ENCODE peak calls at places on chromosome 22, in eight cellular contexts. One of them, this sample, is unnamed.

GRCh38 chr22:23796461-23796860 is 9.7 kb downstream of the SMARCB1 start:
- DNase-seq in astrocyte of the spinal cord: no peak
- DNase-seq in left ventricle myocardium superior: no peak
- DNase-seq in aorta: peak
- DNase-seq in C1 segment of cervical spinal cord: no peak
- DNase-seq in AG09309: peak
- DNase-seq in GM20000: no peak
- DNase-seq in stimulated activated CD8-positive, alpha-beta memory T cell treated with anti-CD3 and anti-CD28 coated beads, Interleukin-7, amount 100 ng/mL, for 24 hours: no peak
- DNase-seq in this sample: no peak

GRCh38 chr22:19820880-19821522 is 33.7 kb downstream of the GNB1L start:
- DNase-seq in AG09309: no peak
- DNase-seq in aorta: no peak
- DNase-seq in stimulated activated CD8-positive, alpha-beta memory T cell treated with anti-CD3 and anti-CD28 coated beads, Interleukin-7, amount 100 ng/mL, for 24 hours: no peak
- DNase-seq in left ventricle myocardium superior: no peak
- DNase-seq in GM20000: no peak
- DNase-seq in C1 segment of cervical spinal cord: no peak
- DNase-seq in astrocyte of the spinal cord: no peak
- DNase-seq in this sample: no peak

GRCh38 chr22:43507235-43507634 is 95.4 kb downstream of the MPPED1 start:
- DNase-seq in aorta: no peak
- DNase-seq in AG09309: no peak
- DNase-seq in astrocyte of the spinal cord: no peak
- DNase-seq in C1 segment of cervical spinal cord: no peak
- DNase-seq in GM20000: no peak
- DNase-seq in left ventricle myocardium superior: no peak
- DNase-seq in stimulated activated CD8-positive, alpha-beta memory T cell treated with anti-CD3 and anti-CD28 coated beads, Interleukin-7, amount 100 ng/mL, for 24 hours: no peak
- DNase-seq in this sample: no peak

GRCh38 chr22:27748355-27749168 is 53.0 kb downstream of the MN1 start:
- DNase-seq in C1 segment of cervical spinal cord: no peak
- DNase-seq in AG09309: peak
- DNase-seq in aorta: no peak
- DNase-seq in GM20000: no peak
- DNase-seq in stimulated activated CD8-positive, alpha-beta memory T cell treated with anti-CD3 and anti-CD28 coated beads, Interleukin-7, amount 100 ng/mL, for 24 hours: no peak
- DNase-seq in astrocyte of the spinal cord: peak
- DNase-seq in left ventricle myocardium superior: no peak
- DNase-seq in this sample: no peak

GRCh38 chr22:20777420-20778177 is 3.7 kb downstream of the SERPIND1 start:
- DNase-seq in astrocyte of the spinal cord: peak
- DNase-seq in left ventricle myocardium superior: no peak
- DNase-seq in stimulated activated CD8-positive, alpha-beta memory T cell treated with anti-CD3 and anti-CD28 coated beads, Interleukin-7, amount 100 ng/mL, for 24 hours: no peak
- DNase-seq in GM20000: no peak
- DNase-seq in AG09309: peak
- DNase-seq in aorta: no peak
- DNase-seq in C1 segment of cervical spinal cord: no peak
- DNase-seq in this sample: peak

GRCh38 chr22:44618400-44618799 is 83.6 kb upstream of the PRR5 start:
- DNase-seq in C1 segment of cervical spinal cord: no peak
- DNase-seq in astrocyte of the spinal cord: no peak
- DNase-seq in stimulated activated CD8-positive, alpha-beta memory T cell treated with anti-CD3 and anti-CD28 coated beads, Interleukin-7, amount 100 ng/mL, for 24 hours: no peak
- DNase-seq in AG09309: no peak
- DNase-seq in GM20000: no peak
- DNase-seq in aorta: no peak
- DNase-seq in left ventricle myocardium superior: no peak
- DNase-seq in this sample: no peak

GRCh38 chr22:47281126-47282106 is 519.0 kb downstream of the TBC1D22A start:
- DNase-seq in astrocyte of the spinal cord: peak
- DNase-seq in stimulated activated CD8-positive, alpha-beta memory T cell treated with anti-CD3 and anti-CD28 coated beads, Interleukin-7, amount 100 ng/mL, for 24 hours: no peak
- DNase-seq in aorta: no peak
- DNase-seq in C1 segment of cervical spinal cord: no peak
- DNase-seq in AG09309: peak
- DNase-seq in GM20000: no peak
- DNase-seq in left ventricle myocardium superior: no peak
- DNase-seq in this sample: no peak

GRCh38 chr22:49942565-49943404 is 17.8 kb upstream of the PIM3 start:
- DNase-seq in GM20000: no peak
- DNase-seq in left ventricle myocardium superior: no peak
- DNase-seq in C1 segment of cervical spinal cord: no peak
- DNase-seq in AG09309: no peak
- DNase-seq in aorta: no peak
- DNase-seq in astrocyte of the spinal cord: no peak
- DNase-seq in stimulated activated CD8-positive, alpha-beta memory T cell treated with anti-CD3 and anti-CD28 coated beads, Interleukin-7, amount 100 ng/mL, for 24 hours: no peak
- DNase-seq in this sample: no peak

GRCh38 chr22:32803020-32803758 is 1.7 kb downstream of the TIMP3 start:
- DNase-seq in left ventricle myocardium superior: peak
- DNase-seq in AG09309: no peak
- DNase-seq in astrocyte of the spinal cord: peak
- DNase-seq in C1 segment of cervical spinal cord: no peak
- DNase-seq in aorta: no peak
- DNase-seq in GM20000: no peak
- DNase-seq in stimulated activated CD8-positive, alpha-beta memory T cell treated with anti-CD3 and anti-CD28 coated beads, Interleukin-7, amount 100 ng/mL, for 24 hours: no peak
- DNase-seq in this sample: no peak

GRCh38 chr22:50481440-50482106 is at the start of gene ADM2:
- DNase-seq in GM20000: peak
- DNase-seq in AG09309: no peak
- DNase-seq in astrocyte of the spinal cord: no peak
- DNase-seq in stimulated activated CD8-positive, alpha-beta memory T cell treated with anti-CD3 and anti-CD28 coated beads, Interleukin-7, amount 100 ng/mL, for 24 hours: no peak
- DNase-seq in left ventricle myocardium superior: peak
- DNase-seq in C1 segment of cervical spinal cord: no peak
- DNase-seq in aorta: peak
- DNase-seq in this sample: no peak

GRCh38 chr22:41290262-41291221 is 4.6 kb upstream of the RANGAP1 start:
- DNase-seq in aorta: no peak
- DNase-seq in C1 segment of cervical spinal cord: no peak
- DNase-seq in GM20000: no peak
- DNase-seq in left ventricle myocardium superior: no peak
- DNase-seq in stimulated activated CD8-positive, alpha-beta memory T cell treated with anti-CD3 and anti-CD28 coated beads, Interleukin-7, amount 100 ng/mL, for 24 hours: no peak
- DNase-seq in astrocyte of the spinal cord: peak
- DNase-seq in AG09309: peak
- DNase-seq in this sample: no peak

GRCh38 chr22:46416537-46417267 is 81.2 kb downstream of the TRMU start:
- DNase-seq in stimulated activated CD8-positive, alpha-beta memory T cell treated with anti-CD3 and anti-CD28 coated beads, Interleukin-7, amount 100 ng/mL, for 24 hours: no peak
- DNase-seq in GM20000: no peak
- DNase-seq in left ventricle myocardium superior: no peak
- DNase-seq in astrocyte of the spinal cord: peak
- DNase-seq in aorta: no peak
- DNase-seq in C1 segment of cervical spinal cord: no peak
- DNase-seq in AG09309: no peak
- DNase-seq in this sample: no peak

GRCh38 chr22:19723165-19723989 is at the start of gene GP1BB:
- DNase-seq in C1 segment of cervical spinal cord: no peak
- DNase-seq in left ventricle myocardium superior: peak
- DNase-seq in AG09309: no peak
- DNase-seq in GM20000: peak
- DNase-seq in stimulated activated CD8-positive, alpha-beta memory T cell treated with anti-CD3 and anti-CD28 coated beads, Interleukin-7, amount 100 ng/mL, for 24 hours: no peak
- DNase-seq in astrocyte of the spinal cord: peak
- DNase-seq in aorta: no peak
- DNase-seq in this sample: no peak

GRCh38 chr22:43220625-43221380 is 33.9 kb upstream of the TTLL12 start:
- DNase-seq in astrocyte of the spinal cord: no peak
- DNase-seq in stimulated activated CD8-positive, alpha-beta memory T cell treated with anti-CD3 and anti-CD28 coated beads, Interleukin-7, amount 100 ng/mL, for 24 hours: no peak
- DNase-seq in C1 segment of cervical spinal cord: no peak
- DNase-seq in GM20000: no peak
- DNase-seq in aorta: no peak
- DNase-seq in left ventricle myocardium superior: no peak
- DNase-seq in AG09309: no peak
- DNase-seq in this sample: no peak

GRCh38 chr22:22130956-22131355 is 113.6 kb upstream of the VPREB1 start:
- DNase-seq in astrocyte of the spinal cord: no peak
- DNase-seq in aorta: no peak
- DNase-seq in AG09309: no peak
- DNase-seq in C1 segment of cervical spinal cord: no peak
- DNase-seq in stimulated activated CD8-positive, alpha-beta memory T cell treated with anti-CD3 and anti-CD28 coated beads, Interleukin-7, amount 100 ng/mL, for 24 hours: no peak
- DNase-seq in GM20000: no peak
- DNase-seq in left ventricle myocardium superior: no peak
- DNase-seq in this sample: no peak

GRCh38 chr22:50206599-50206998 is 5.8 kb downstream of the SELENOO start:
- DNase-seq in AG09309: no peak
- DNase-seq in aorta: peak
- DNase-seq in stimulated activated CD8-positive, alpha-beta memory T cell treated with anti-CD3 and anti-CD28 coated beads, Interleukin-7, amount 100 ng/mL, for 24 hours: no peak
- DNase-seq in GM20000: no peak
- DNase-seq in left ventricle myocardium superior: peak
- DNase-seq in C1 segment of cervical spinal cord: peak
- DNase-seq in astrocyte of the spinal cord: no peak
- DNase-seq in this sample: no peak

GRCh38 chr22:42856179-42856864 is 751 bp downstream of the ARFGAP3 start:
- DNase-seq in astrocyte of the spinal cord: no peak
- DNase-seq in GM20000: no peak
- DNase-seq in aorta: peak
- DNase-seq in AG09309: no peak
- DNase-seq in stimulated activated CD8-positive, alpha-beta memory T cell treated with anti-CD3 and anti-CD28 coated beads, Interleukin-7, amount 100 ng/mL, for 24 hours: peak
- DNase-seq in C1 segment of cervical spinal cord: no peak
- DNase-seq in left ventricle myocardium superior: peak
- DNase-seq in this sample: no peak

GRCh38 chr22:25062378-25063095 is 110.0 kb downstream of the KIAA1671 start:
- DNase-seq in stimulated activated CD8-positive, alpha-beta memory T cell treated with anti-CD3 and anti-CD28 coated beads, Interleukin-7, amount 100 ng/mL, for 24 hours: peak
- DNase-seq in left ventricle myocardium superior: no peak
- DNase-seq in GM20000: no peak
- DNase-seq in astrocyte of the spinal cord: no peak
- DNase-seq in aorta: peak
- DNase-seq in AG09309: no peak
- DNase-seq in C1 segment of cervical spinal cord: no peak
- DNase-seq in this sample: no peak

GRCh38 chr22:43449205-43449830 is 37.5 kb downstream of the MPPED1 start:
- DNase-seq in GM20000: no peak
- DNase-seq in aorta: no peak
- DNase-seq in left ventricle myocardium superior: no peak
- DNase-seq in astrocyte of the spinal cord: no peak
- DNase-seq in stimulated activated CD8-positive, alpha-beta memory T cell treated with anti-CD3 and anti-CD28 coated beads, Interleukin-7, amount 100 ng/mL, for 24 hours: no peak
- DNase-seq in AG09309: no peak
- DNase-seq in C1 segment of cervical spinal cord: no peak
- DNase-seq in this sample: no peak

GRCh38 chr22:22228921-22229320 is 15.7 kb upstream of the VPREB1 start:
- DNase-seq in GM20000: no peak
- DNase-seq in stimulated activated CD8-positive, alpha-beta memory T cell treated with anti-CD3 and anti-CD28 coated beads, Interleukin-7, amount 100 ng/mL, for 24 hours: no peak
- DNase-seq in C1 segment of cervical spinal cord: no peak
- DNase-seq in astrocyte of the spinal cord: no peak
- DNase-seq in aorta: no peak
- DNase-seq in AG09309: no peak
- DNase-seq in left ventricle myocardium superior: no peak
- DNase-seq in this sample: no peak

GRCh38 chr22:48332438-48333322 is 1495.0 kb downstream of the BRD1 start:
- DNase-seq in astrocyte of the spinal cord: no peak
- DNase-seq in left ventricle myocardium superior: no peak
- DNase-seq in AG09309: no peak
- DNase-seq in stimulated activated CD8-positive, alpha-beta memory T cell treated with anti-CD3 and anti-CD28 coated beads, Interleukin-7, amount 100 ng/mL, for 24 hours: no peak
- DNase-seq in C1 segment of cervical spinal cord: no peak
- DNase-seq in aorta: no peak
- DNase-seq in GM20000: no peak
- DNase-seq in this sample: no peak

GRCh38 chr22:36740716-36741115 is 35.2 kb downstream of the IFT27 start:
- DNase-seq in C1 segment of cervical spinal cord: no peak
- DNase-seq in astrocyte of the spinal cord: no peak
- DNase-seq in left ventricle myocardium superior: no peak
- DNase-seq in aorta: no peak
- DNase-seq in stimulated activated CD8-positive, alpha-beta memory T cell treated with anti-CD3 and anti-CD28 coated beads, Interleukin-7, amount 100 ng/mL, for 24 hours: no peak
- DNase-seq in AG09309: no peak
- DNase-seq in GM20000: no peak
- DNase-seq in this sample: no peak

GRCh38 chr22:44764373-44764772 is 12.0 kb downstream of the ARHGAP8 start:
- DNase-seq in aorta: no peak
- DNase-seq in astrocyte of the spinal cord: no peak
- DNase-seq in AG09309: no peak
- DNase-seq in C1 segment of cervical spinal cord: no peak
- DNase-seq in stimulated activated CD8-positive, alpha-beta memory T cell treated with anti-CD3 and anti-CD28 coated beads, Interleukin-7, amount 100 ng/mL, for 24 hours: no peak
- DNase-seq in GM20000: no peak
- DNase-seq in left ventricle myocardium superior: no peak
- DNase-seq in this sample: no peak

GRCh38 chr22:22414266-22414665 is 94.3 kb downstream of the ZNF280B start:
- DNase-seq in left ventricle myocardium superior: no peak
- DNase-seq in astrocyte of the spinal cord: no peak
- DNase-seq in aorta: no peak
- DNase-seq in GM20000: no peak
- DNase-seq in C1 segment of cervical spinal cord: no peak
- DNase-seq in stimulated activated CD8-positive, alpha-beta memory T cell treated with anti-CD3 and anti-CD28 coated beads, Interleukin-7, amount 100 ng/mL, for 24 hours: no peak
- DNase-seq in AG09309: no peak
- DNase-seq in this sample: no peak

GRCh38 chr22:45271667-45272188 is 13.0 kb upstream of the UPK3A start:
- DNase-seq in C1 segment of cervical spinal cord: peak
- DNase-seq in astrocyte of the spinal cord: no peak
- DNase-seq in stimulated activated CD8-positive, alpha-beta memory T cell treated with anti-CD3 and anti-CD28 coated beads, Interleukin-7, amount 100 ng/mL, for 24 hours: no peak
- DNase-seq in left ventricle myocardium superior: peak
- DNase-seq in GM20000: no peak
- DNase-seq in aorta: peak
- DNase-seq in AG09309: no peak
- DNase-seq in this sample: no peak

GRCh38 chr22:39368402-39368801 is 18.6 kb downstream of the SYNGR1 start:
- DNase-seq in stimulated activated CD8-positive, alpha-beta memory T cell treated with anti-CD3 and anti-CD28 coated beads, Interleukin-7, amount 100 ng/mL, for 24 hours: no peak
- DNase-seq in left ventricle myocardium superior: no peak
- DNase-seq in astrocyte of the spinal cord: no peak
- DNase-seq in GM20000: no peak
- DNase-seq in C1 segment of cervical spinal cord: no peak
- DNase-seq in aorta: no peak
- DNase-seq in AG09309: no peak
- DNase-seq in this sample: no peak

GRCh38 chr22:32067613-32068012 is 24.6 kb downstream of the SLC5A1 start:
- DNase-seq in astrocyte of the spinal cord: no peak
- DNase-seq in GM20000: no peak
- DNase-seq in stimulated activated CD8-positive, alpha-beta memory T cell treated with anti-CD3 and anti-CD28 coated beads, Interleukin-7, amount 100 ng/mL, for 24 hours: no peak
- DNase-seq in left ventricle myocardium superior: no peak
- DNase-seq in C1 segment of cervical spinal cord: no peak
- DNase-seq in aorta: no peak
- DNase-seq in AG09309: no peak
- DNase-seq in this sample: no peak

GRCh38 chr22:29408925-29409324 is 20.6 kb upstream of the AP1B1 start:
- DNase-seq in GM20000: no peak
- DNase-seq in C1 segment of cervical spinal cord: no peak
- DNase-seq in astrocyte of the spinal cord: no peak
- DNase-seq in left ventricle myocardium superior: no peak
- DNase-seq in aorta: no peak
- DNase-seq in stimulated activated CD8-positive, alpha-beta memory T cell treated with anti-CD3 and anti-CD28 coated beads, Interleukin-7, amount 100 ng/mL, for 24 hours: no peak
- DNase-seq in AG09309: no peak
- DNase-seq in this sample: no peak

GRCh38 chr22:41504397-41504796 is 35.5 kb downstream of the ACO2 start:
- DNase-seq in C1 segment of cervical spinal cord: no peak
- DNase-seq in stimulated activated CD8-positive, alpha-beta memory T cell treated with anti-CD3 and anti-CD28 coated beads, Interleukin-7, amount 100 ng/mL, for 24 hours: no peak
- DNase-seq in astrocyte of the spinal cord: no peak
- DNase-seq in left ventricle myocardium superior: peak
- DNase-seq in aorta: peak
- DNase-seq in AG09309: no peak
- DNase-seq in GM20000: no peak
- DNase-seq in this sample: no peak

GRCh38 chr22:50613291-50613981 is 12.8 kb downstream of the MAPK8IP2 start:
- DNase-seq in aorta: no peak
- DNase-seq in C1 segment of cervical spinal cord: no peak
- DNase-seq in astrocyte of the spinal cord: no peak
- DNase-seq in AG09309: no peak
- DNase-seq in GM20000: no peak
- DNase-seq in left ventricle myocardium superior: peak
- DNase-seq in stimulated activated CD8-positive, alpha-beta memory T cell treated with anti-CD3 and anti-CD28 coated beads, Interleukin-7, amount 100 ng/mL, for 24 hours: no peak
- DNase-seq in this sample: peak

GRCh38 chr22:33274941-33275443 is 216.8 kb upstream of the SYN3 start:
- DNase-seq in AG09309: no peak
- DNase-seq in astrocyte of the spinal cord: no peak
- DNase-seq in left ventricle myocardium superior: no peak
- DNase-seq in C1 segment of cervical spinal cord: no peak
- DNase-seq in GM20000: no peak
- DNase-seq in aorta: no peak
- DNase-seq in stimulated activated CD8-positive, alpha-beta memory T cell treated with anti-CD3 and anti-CD28 coated beads, Interleukin-7, amount 100 ng/mL, for 24 hours: no peak
- DNase-seq in this sample: no peak

GRCh38 chr22:30040499-30041055 is 39.7 kb upstream of the HORMAD2 start:
- DNase-seq in stimulated activated CD8-positive, alpha-beta memory T cell treated with anti-CD3 and anti-CD28 coated beads, Interleukin-7, amount 100 ng/mL, for 24 hours: no peak
- DNase-seq in AG09309: no peak
- DNase-seq in C1 segment of cervical spinal cord: no peak
- DNase-seq in left ventricle myocardium superior: no peak
- DNase-seq in aorta: no peak
- DNase-seq in GM20000: no peak
- DNase-seq in astrocyte of the spinal cord: no peak
- DNase-seq in this sample: no peak

GRCh38 chr22:49880281-49880680 is 26.6 kb downstream of the ZBED4 start:
- DNase-seq in GM20000: peak
- DNase-seq in stimulated activated CD8-positive, alpha-beta memory T cell treated with anti-CD3 and anti-CD28 coated beads, Interleukin-7, amount 100 ng/mL, for 24 hours: no peak
- DNase-seq in aorta: no peak
- DNase-seq in left ventricle myocardium superior: no peak
- DNase-seq in C1 segment of cervical spinal cord: no peak
- DNase-seq in AG09309: no peak
- DNase-seq in astrocyte of the spinal cord: peak
- DNase-seq in this sample: no peak

GRCh38 chr22:43129426-43130425 is 13.5 kb downstream of the MCAT start:
- DNase-seq in left ventricle myocardium superior: no peak
- DNase-seq in stimulated activated CD8-positive, alpha-beta memory T cell treated with anti-CD3 and anti-CD28 coated beads, Interleukin-7, amount 100 ng/mL, for 24 hours: no peak
- DNase-seq in GM20000: no peak
- DNase-seq in aorta: no peak
- DNase-seq in astrocyte of the spinal cord: no peak
- DNase-seq in AG09309: no peak
- DNase-seq in C1 segment of cervical spinal cord: no peak
- DNase-seq in this sample: peak